ENCODE peak calls at places on chromosome 11, in ten cellular contexts. T is spleen; Y is kidney; P is endodermal cell; A is Peyer's patch; H is effector memory CD4-positive, alpha-beta T cell; W is pancreas; M is ovary; Z is cardiac muscle cell; V is mesendoderm. U is an unnamed sample. For H3K36me3 and H3K4me1, the result is how much of the 10 kb centered on the place peaks cover.

GRCh38 chr11:29328961-29329441 is 687.8 kb downstream of the KCNA4 start:
- DNase-seq in T (no peak), Y (no peak), P (no peak), A (no peak), H (no peak), W (no peak), M (no peak), Z (peak), V (peak), U (no peak)

GRCh38 chr11:1435820-1436467 is 46.2 kb downstream of the BRSK2 start:
- DNase-seq in T (no peak), Y (no peak), P (peak), A (no peak), H (no peak), W (no peak), M (no peak), Z (peak), V (peak), U (no peak)

GRCh38 chr11:34358258-34358665 is 452 bp upstream of the ABTB2 start:
- DNase-seq in T (peak), Y (peak), P (no peak), A (no peak), H (no peak), W (peak), M (peak), Z (peak), V (peak), U (no peak)

GRCh38 chr11:61035086-61035835 is 63.8 kb downstream of the CD6 start:
- DNase-seq in T (peak), Y (no peak), P (peak), A (no peak), H (no peak), W (no peak), M (no peak), Z (no peak), V (no peak), U (no peak)

GRCh38 chr11:129247129-129247528 is 55.0 kb upstream of the ARHGAP32 start:
- DNase-seq in T (no peak), Y (no peak), P (no peak), A (no peak), H (no peak), W (no peak), M (no peak), Z (no peak), V (no peak), U (no peak)

GRCh38 chr11:19101803-19102520 is 15.0 kb upstream of the ZDHHC13 start:
- DNase-seq in T (no peak), Y (no peak), P (no peak), A (no peak), H (no peak), W (no peak), M (no peak), Z (no peak), V (no peak), U (no peak)

GRCh38 chr11:117610045-117610444 is 187.0 kb downstream of the DSCAML1 start:
- DNase-seq in T (no peak), Y (no peak), P (no peak), A (no peak), H (no peak), W (no peak), M (no peak), Z (no peak), V (no peak), U (no peak)

GRCh38 chr11:47539681-47540039 is 13.3 kb downstream of the CELF1 start:
- DNase-seq in T (no peak), Y (no peak), P (no peak), A (no peak), H (no peak), W (no peak), M (no peak), Z (no peak), V (no peak), U (no peak)

GRCh38 chr11:67489203-67489859 is 6.5 kb downstream of the AIP start:
- DNase-seq in T (no peak), Y (peak), P (peak), A (no peak), H (no peak), W (peak), M (no peak), Z (no peak), V (no peak), U (no peak)

GRCh38 chr11:64007160-64007628 is 21.0 kb downstream of the OTUB1 start:
- DNase-seq in T (no peak), Y (peak), P (peak), A (no peak), H (no peak), W (no peak), M (no peak), Z (peak), V (peak), U (no peak)

GRCh38 chr11:113894421-113894996 is 10.1 kb upstream of the HTR3B start:
- DNase-seq in T (no peak), Y (no peak), P (peak), A (no peak), H (no peak), W (no peak), M (no peak), Z (peak), V (no peak), U (no peak)

DNA sequence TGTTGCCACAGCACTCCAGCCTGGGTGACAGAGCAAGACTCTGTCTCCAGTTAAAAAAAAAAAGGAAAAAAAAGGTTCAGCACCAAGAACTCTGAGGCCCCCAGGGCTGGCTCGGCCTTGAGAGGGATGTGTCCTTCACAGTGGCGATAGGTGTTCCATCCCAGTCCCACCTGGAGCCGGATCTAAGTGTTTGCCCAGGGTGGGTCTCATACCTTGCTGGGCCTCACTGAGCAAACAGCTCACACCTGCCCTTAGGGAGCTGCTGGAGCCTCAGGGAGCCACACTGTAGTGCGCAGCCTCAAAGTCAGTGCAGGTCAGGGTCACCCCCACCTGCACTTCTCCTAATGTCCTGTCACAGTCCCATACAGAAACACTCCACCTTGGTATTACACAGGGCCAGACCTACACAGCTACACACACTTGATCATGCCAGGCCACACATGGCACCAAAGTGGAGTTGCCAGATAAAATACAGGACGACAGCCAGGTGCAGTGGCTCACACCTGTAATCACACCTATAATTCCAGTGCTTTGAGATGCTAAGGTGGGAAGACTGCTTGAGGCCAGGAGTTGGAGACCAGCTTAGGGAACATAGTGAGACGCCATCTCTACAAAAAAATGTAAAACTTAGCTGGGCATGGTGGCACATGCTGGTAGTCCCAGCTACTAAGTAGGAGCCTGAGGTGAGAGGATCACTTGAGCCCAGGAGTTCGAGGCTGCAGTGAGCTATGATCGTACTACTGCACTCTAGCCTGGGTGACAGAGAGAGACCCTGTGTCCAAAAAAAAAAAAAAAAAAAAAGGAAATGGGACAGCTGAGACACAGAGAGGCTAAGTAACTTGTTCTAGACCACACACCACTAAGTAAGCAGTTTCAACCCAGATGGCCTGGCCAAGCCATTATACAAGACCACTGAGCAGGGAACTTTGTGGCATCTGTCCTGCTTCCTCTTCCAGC is 7.3 kb downstream of the STARD10 start:
- DNase-seq in T (no peak), Y (no peak), P (no peak), A (peak), H (no peak), W (no peak), M (no peak), Z (no peak), V (no peak), U (no peak)
- H3K36me3 ChIP-seq in T (under half), Y (under half), P (under half), A (under half), H (under half), W (under half), M (under half), Z (under half), V (under half), U (under half)

DNA sequence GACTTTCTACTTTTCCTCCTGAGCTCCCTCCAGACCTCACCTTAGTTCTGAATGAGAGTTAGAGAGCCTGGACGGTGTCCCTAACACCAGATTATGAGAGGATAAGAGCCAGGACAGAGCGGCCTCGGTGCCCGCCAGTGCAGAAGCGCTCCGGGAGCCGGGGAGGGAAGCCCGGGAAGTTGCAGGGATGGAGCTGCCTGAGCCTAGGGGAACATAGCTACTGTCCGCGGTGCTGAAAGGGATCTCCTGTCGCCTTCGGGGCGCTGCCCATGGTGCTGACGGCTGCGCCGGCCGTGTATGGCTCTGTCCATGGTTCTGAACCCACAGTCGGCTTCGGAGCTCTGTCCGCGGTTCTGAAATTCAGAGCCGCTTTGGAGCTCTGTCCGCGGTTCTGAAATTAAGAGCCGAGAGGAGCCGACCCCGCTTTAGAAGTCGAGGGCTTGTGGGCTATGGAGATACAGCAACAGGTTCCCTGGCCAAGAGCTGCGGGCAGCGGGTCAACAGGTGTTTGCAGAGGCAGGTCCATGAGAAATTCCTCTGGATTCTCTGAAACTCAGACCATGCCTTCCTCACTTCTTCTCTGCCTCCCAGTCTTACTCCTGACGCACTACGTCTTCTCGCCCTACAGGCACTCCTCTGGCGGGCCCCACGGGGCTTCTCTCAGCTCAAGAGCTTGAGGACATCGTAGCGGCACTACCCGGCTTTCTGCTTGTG is 814 bp downstream of the NPAS4 start:
- DNase-seq in T (peak), Y (peak), P (peak), A (peak), H (peak), W (peak), M (peak), Z (peak), V (peak), U (peak)
- H3K27ac ChIP-seq in T (no peak), Y (no peak), P (no peak), A (no peak), H (no peak), W (no peak), M (no peak), Z (no peak), V (no peak), U (no peak)

GRCh38 chr11:122655527-122656072 is at the start of gene UBASH3B:
- DNase-seq in T (peak), Y (peak), P (peak), A (peak), H (peak), W (peak), M (peak), Z (peak), V (peak), U (peak)

GRCh38 chr11:122653911-122654310 is 1.6 kb upstream of the UBASH3B start:
- DNase-seq in T (no peak), Y (no peak), P (no peak), A (no peak), H (no peak), W (no peak), M (no peak), Z (no peak), V (no peak), U (no peak)

GRCh38 chr11:122659676-122660571 is 4.4 kb downstream of the UBASH3B start:
- DNase-seq in T (no peak), Y (no peak), P (no peak), A (no peak), H (no peak), W (no peak), M (no peak), Z (peak), V (no peak), U (no peak)

GRCh38 chr11:122656073-122656630 is 630 bp downstream of the UBASH3B start:
- DNase-seq in T (peak), Y (peak), P (no peak), A (peak), H (no peak), W (peak), M (peak), Z (peak), V (peak), U (no peak)

GRCh38 chr11:122656631-122657101 is 1.1 kb downstream of the UBASH3B start:
- DNase-seq in T (peak), Y (peak), P (peak), A (no peak), H (peak), W (peak), M (no peak), Z (peak), V (peak), U (peak)
- H3K4me1 ChIP-seq in T (half or more), Y (under half), P (under half), A (under half), H (under half), W (under half), M (under half), Z (under half), V (under half), U (under half)

GRCh38 chr11:133545199-133545709 is 13.0 kb upstream of the OPCML start:
- DNase-seq in T (no peak), Y (no peak), P (peak), A (no peak), H (no peak), W (no peak), M (no peak), Z (no peak), V (no peak), U (no peak)
- H3K36me3 ChIP-seq in T (under half), Y (under half), P (under half), A (under half), H (under half), W (under half), M (under half), Z (under half), V (under half), U (under half)